ENCODE peak calls at places on chromosomes 16 and 17, in five cellular contexts. Z, G, Q, Y and K are unnamed samples. For H3K4me1 and H3K27me3, the result is how much of the 10 kb centered on the place peaks cover.

GRCh38 chr16:85149776-85150175 is 37.5 kb upstream of the CIBAR2 start:
- DNase-seq in Z (no peak), G (no peak), Q (no peak), Y (peak), K (no peak)

GRCh38 chr17:65417406-65418221 is 143.8 kb downstream of the AXIN2 start:
- DNase-seq in G (no peak), Z (no peak), Y (no peak), Q (no peak), K (no peak)

GRCh38 chr17:31561469-31562412 is 170.3 kb downstream of the RAB11FIP4 start:
- DNase-seq in Z (no peak), Q (no peak), G (no peak), Y (no peak), K (no peak)

GRCh38 chr16:86222965-86223551 is 287.3 kb upstream of the FOXF1 start:
- DNase-seq in Q (no peak), G (no peak), Y (no peak), Z (no peak), K (no peak)

GRCh38 chr16:57413301-57413730 is 8.7 kb downstream of the CCL17 start:
- DNase-seq in Y (no peak), Q (no peak), Z (no peak), G (no peak), K (no peak)

GRCh38 chr17:37239690-37240344 is 136.0 kb upstream of the C17orf78 start:
- DNase-seq in G (no peak), Q (no peak), Z (peak), Y (no peak), K (peak)

GRCh38 chr17:28548417-28549130 is 3.9 kb downstream of the UNC119 start:
- DNase-seq in Q (no peak), G (no peak), Y (no peak), Z (no peak), K (no peak)

GRCh38 chr16:2518823-2519710 is 1.1 kb upstream of the AMDHD2 start:
- DNase-seq in G (no peak), Z (no peak), Y (no peak), Q (no peak), K (no peak)

GRCh38 chr17:48593840-48594411 is 347 bp upstream of the HOXB5 start:
- DNase-seq in Z (peak), Q (peak), G (no peak), Y (peak), K (peak)

GRCh38 chr17:64781394-64781793 is 119.3 kb upstream of the SMURF2 start:
- DNase-seq in G (no peak), Y (peak), Q (peak), Z (no peak), K (peak)

GRCh38 chr16:31061813-31062440 is 12.1 kb downstream of the ZNF668 start:
- DNase-seq in Q (no peak), Y (no peak), G (no peak), Z (no peak), K (no peak)

GRCh38 chr16:66427036-66427446 is at the start of gene BEAN1:
- DNase-seq in G (no peak), Z (no peak), Y (no peak), Q (no peak), K (no peak)

GRCh38 chr16:66427871-66428681 is 981 bp downstream of the BEAN1 start:
- DNase-seq in Z (no peak), Q (no peak), Y (no peak), G (no peak), K (no peak)

GRCh38 chr16:66427451-66427860 is 361 bp downstream of the BEAN1 start:
- DNase-seq in G (no peak), Z (no peak), Y (no peak), Q (no peak), K (no peak)

GRCh38 chr16:66425651-66426050 is 1.4 kb upstream of the BEAN1 start:
- DNase-seq in Y (no peak), Z (no peak), Q (no peak), G (no peak), K (no peak)

GRCh38 chr16:66426112-66427035 is 721 bp upstream of the BEAN1 start:
- DNase-seq in Y (no peak), G (no peak), Q (no peak), Z (no peak), K (no peak)
- H3K4me3 ChIP-seq in Y (no peak), G (peak), Q (peak), Z (no peak), K (no peak)

GRCh38 chr17:56899403-56899802 is 14.4 kb downstream of the TRIM25 start:
- DNase-seq in G (no peak), Y (peak), Q (no peak), Z (no peak), K (no peak)
- H3K4me1 ChIP-seq in G (under half), Y (under half), Q (under half), Z (under half), K (under half)

GRCh38 chr17:57720636-57721035 is 24.5 kb downstream of the CCDC182 start:
- DNase-seq in Q (no peak), G (no peak), Z (no peak), Y (peak), K (no peak)

GRCh38 chr17:57718878-57719277 is 26.2 kb downstream of the CCDC182 start:
- DNase-seq in Y (peak), Z (no peak), Q (no peak), G (no peak), K (no peak)

GRCh38 chr17:57715981-57716380 is 29.1 kb downstream of the CCDC182 start:
- DNase-seq in Q (no peak), G (no peak), Z (no peak), Y (no peak), K (no peak)

GRCh38 chr17:57713140-57713539 is 32.0 kb downstream of the CCDC182 start:
- DNase-seq in Y (no peak), Q (no peak), Z (no peak), G (no peak), K (no peak)

GRCh38 chr17:57714660-57715059 is 30.4 kb downstream of the CCDC182 start:
- DNase-seq in Q (no peak), G (no peak), Y (no peak), Z (no peak), K (no peak)
- H3K27me3 ChIP-seq in Q (under half), G (under half), Y (under half), Z (half or more), K (under half)

DNA sequence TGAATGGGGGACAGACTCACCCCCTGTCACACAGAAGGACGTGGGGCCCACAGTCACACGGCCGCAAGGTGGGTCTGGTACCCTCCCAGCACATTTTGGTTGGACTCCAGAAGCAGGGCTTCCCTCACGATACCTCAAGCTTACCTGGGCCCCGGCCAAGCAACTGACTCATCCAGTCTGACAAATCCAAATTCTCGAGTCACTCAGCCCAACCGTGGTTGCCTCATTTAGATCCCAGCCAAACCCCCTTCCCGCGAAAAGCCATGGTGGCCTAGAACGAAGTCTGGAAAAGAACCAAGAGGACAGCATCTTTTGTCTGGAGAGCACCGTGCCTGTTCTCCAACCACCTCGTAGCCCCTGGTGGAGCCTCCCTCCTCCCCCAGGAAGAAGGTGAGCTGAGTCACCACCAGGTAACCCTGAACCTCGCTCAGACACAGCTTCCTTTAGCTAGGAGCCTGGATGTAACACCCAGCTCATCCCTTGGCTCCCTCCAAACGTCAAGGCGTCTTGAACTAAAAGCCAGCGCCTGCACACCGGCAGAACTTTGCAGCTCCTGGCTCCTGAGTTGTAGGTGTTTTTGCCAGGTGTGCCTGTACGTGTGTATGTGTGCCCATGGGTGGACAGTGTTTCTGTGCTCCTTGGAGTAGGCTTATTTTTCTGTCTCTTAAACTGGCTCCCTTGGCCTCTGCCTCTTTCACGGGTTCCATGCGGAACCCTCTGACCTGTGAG is 78.9 kb downstream of the CMIP start:
- DNase-seq in Y (peak), Q (peak), G (no peak), Z (no peak), K (no peak)
- H3K4me3 ChIP-seq in Y (no peak), Q (no peak), G (no peak), Z (no peak), K (no peak)

DNA sequence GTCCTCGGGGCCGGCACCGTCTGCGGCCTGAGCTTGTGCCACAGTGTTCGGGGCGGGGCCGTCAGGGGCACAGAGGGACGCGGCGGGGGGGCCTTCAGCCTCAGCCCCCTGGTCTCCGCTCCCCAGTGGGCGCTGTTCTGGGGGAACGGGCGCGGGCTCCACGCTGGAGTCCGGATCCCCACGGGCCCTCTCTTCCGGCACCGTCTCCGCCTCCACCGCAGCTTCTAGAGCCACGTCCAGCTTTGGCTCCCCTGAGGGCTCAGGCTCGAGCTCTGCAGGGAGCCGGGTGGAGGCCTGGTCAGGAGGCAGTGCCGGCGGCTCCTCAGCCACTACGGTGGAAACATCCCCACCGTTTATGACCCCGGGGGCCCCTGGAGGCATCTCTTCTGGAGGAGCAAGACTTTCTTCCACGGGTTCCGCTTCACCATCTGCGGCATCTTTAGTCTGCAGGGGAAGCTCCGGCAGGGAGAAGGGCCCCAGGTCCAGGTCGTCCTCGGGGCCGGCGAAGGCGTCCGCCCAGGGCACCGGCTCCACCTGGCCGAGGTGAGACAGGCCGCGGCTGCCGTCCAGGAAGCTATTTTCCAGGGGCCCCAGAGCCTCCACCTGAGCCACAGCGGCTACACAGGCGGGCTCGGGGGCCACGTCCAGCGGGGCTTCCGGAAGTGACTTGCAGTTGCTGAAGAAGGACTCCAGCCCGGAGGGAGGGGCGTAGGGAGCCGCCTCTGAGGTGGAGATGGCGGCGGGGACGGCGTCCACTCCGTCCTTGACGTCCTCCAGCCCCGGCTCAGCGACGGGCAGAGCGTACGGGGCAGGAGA is 62.4 kb downstream of the ZNF778 start:
- DNase-seq in Y (no peak), Z (no peak), Q (no peak), G (no peak), K (no peak)
- H3K4me1 ChIP-seq in Y (under half), Z (under half), Q (under half), G (under half), K (under half)

GRCh38 chr17:83070800-83071341 is 8.5 kb upstream of the METRNL start:
- DNase-seq in G (no peak), Y (no peak), Q (no peak), Z (no peak), K (no peak)

GRCh38 chr17:83071365-83071764 is 8.0 kb upstream of the METRNL start:
- DNase-seq in Q (no peak), Y (no peak), Z (no peak), G (no peak), K (no peak)

GRCh38 chr17:83073389-83074063 is 5.9 kb upstream of the METRNL start:
- DNase-seq in G (no peak), Z (no peak), Q (no peak), Y (no peak), K (no peak)

GRCh38 chr17:83072600-83073358 is 6.6 kb upstream of the METRNL start:
- DNase-seq in Z (no peak), Y (no peak), G (no peak), Q (no peak), K (no peak)

DNA sequence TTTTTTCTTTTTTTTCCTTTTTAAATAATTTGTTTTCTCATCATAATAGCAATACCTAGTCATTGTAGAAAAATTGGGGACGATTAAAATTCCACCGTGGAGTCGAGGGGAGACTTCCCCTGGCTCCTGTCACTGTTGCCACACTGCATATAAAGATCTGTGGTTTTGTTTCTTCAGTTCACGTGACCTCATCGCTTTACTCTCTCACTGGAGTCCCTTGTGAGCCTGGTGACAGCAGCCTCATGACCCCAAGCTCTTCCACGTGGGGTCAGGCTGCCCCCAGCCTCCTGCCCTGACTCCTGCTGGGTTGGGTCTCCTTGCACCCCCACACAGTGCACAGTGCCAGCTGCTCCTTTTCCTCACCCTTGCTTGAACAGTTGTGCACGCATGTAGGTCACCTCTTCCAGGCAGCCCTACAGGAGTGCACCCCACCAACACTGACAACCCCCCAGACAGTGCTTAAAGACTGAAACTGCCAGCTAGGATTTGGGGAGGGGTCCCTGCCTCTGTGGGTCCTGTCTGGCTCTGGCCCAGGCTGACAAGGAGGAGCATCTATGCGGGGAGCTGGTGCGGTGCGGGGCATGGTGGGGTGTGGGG is 7.3 kb upstream of the METRNL start:
- DNase-seq in G (no peak), Y (no peak), Z (no peak), Q (no peak), K (peak)
- H3K27me3 ChIP-seq in G (under half), Y (under half), Z (half or more), Q (under half), K (under half)